ENCODE peak calls at places on chromosomes 6 and 20, in eight cellular contexts. I, K, L, C, G, H, F and O are unnamed samples.

GRCh38 chr6:37314803-37315515 is 38.8 kb upstream of the RNF8 start:
- DNase-seq in I (no peak), K (peak), L (peak), C (peak), G (no peak), H (peak), F (peak), O (no peak)

GRCh38 chr6:56890683-56891429 is 64.1 kb upstream of the BEND6 start:
- DNase-seq in I (no peak), K (no peak), L (peak), C (no peak), G (no peak), H (peak), F (peak), O (no peak)

GRCh38 chr6:160141001-160141726 is 19.5 kb downstream of the SLC22A1 start:
- DNase-seq in I (no peak), K (no peak), L (no peak), C (no peak), G (peak), H (no peak), F (no peak), O (no peak)

GRCh38 chr20:12072221-12072944 is 154.7 kb downstream of the BTBD3 start:
- DNase-seq in I (no peak), K (no peak), L (no peak), C (no peak), G (no peak), H (no peak), F (no peak), O (no peak)

GRCh38 chr6:41692735-41693134 is 42.7 kb downstream of the TFEB start:
- DNase-seq in I (no peak), K (no peak), L (no peak), C (no peak), G (no peak), H (no peak), F (no peak), O (no peak)

GRCh38 chr6:168216741-168217140 is 102.8 kb downstream of the DACT2 start:
- DNase-seq in I (no peak), K (peak), L (no peak), C (no peak), G (no peak), H (no peak), F (no peak), O (peak)

GRCh38 chr6:67736161-67736560 is 898.9 kb upstream of the ADGRB3 start:
- DNase-seq in I (no peak), K (no peak), L (no peak), C (no peak), G (no peak), H (no peak), F (no peak), O (no peak)

GRCh38 chr20:58714340-58714922 is 21.8 kb downstream of the NPEPL1 start:
- DNase-seq in I (no peak), K (no peak), L (no peak), C (no peak), G (no peak), H (no peak), F (no peak), O (no peak)

GRCh38 chr20:50439539-50440453 is 70.4 kb upstream of the PTPN1 start:
- DNase-seq in I (no peak), K (no peak), L (no peak), C (no peak), G (no peak), H (no peak), F (no peak), O (no peak)

GRCh38 chr6:11607381-11607780 is 69.8 kb downstream of the TMEM170B start:
- DNase-seq in I (no peak), K (no peak), L (no peak), C (no peak), G (no peak), H (no peak), F (no peak), O (no peak)

GRCh38 chr20:34776177-34776576 is 49.3 kb downstream of the NCOA6 start:
- DNase-seq in I (no peak), K (no peak), L (no peak), C (no peak), G (no peak), H (no peak), F (no peak), O (no peak)

GRCh38 chr6:33668914-33669313 is 42.6 kb downstream of the UQCC2 start:
- DNase-seq in I (no peak), K (peak), L (peak), C (no peak), G (no peak), H (no peak), F (peak), O (no peak)

GRCh38 chr6:132715204-132715603 is 1.3 kb upstream of the VNN1 start:
- DNase-seq in I (no peak), K (peak), L (peak), C (peak), G (no peak), H (peak), F (peak), O (no peak)

GRCh38 chr20:61120595-61121515 is 131.2 kb upstream of the CDH4 start:
- DNase-seq in I (no peak), K (peak), L (peak), C (peak), G (no peak), H (peak), F (no peak), O (no peak)

GRCh38 chr6:29956518-29956917 is 14.2 kb downstream of the HLA-A start:
- DNase-seq in I (no peak), K (no peak), L (no peak), C (no peak), G (no peak), H (no peak), F (no peak), O (no peak)

GRCh38 chr6:105646391-105646867 is 243.5 kb upstream of the PREP start:
- DNase-seq in I (no peak), K (no peak), L (peak), C (no peak), G (no peak), H (no peak), F (peak), O (no peak)

GRCh38 chr6:1242439-1242838 is 69.5 kb upstream of the FOXQ1 start:
- DNase-seq in I (no peak), K (no peak), L (no peak), C (no peak), G (no peak), H (no peak), F (no peak), O (no peak)

GRCh38 chr6:52286798-52287432 is 2.4 kb upstream of the MCM3 start:
- DNase-seq in I (peak), K (peak), L (peak), C (peak), G (peak), H (peak), F (peak), O (peak)

GRCh38 chr6:118317581-118318563 is 230.2 kb upstream of the PLN start:
- DNase-seq in I (no peak), K (no peak), L (no peak), C (no peak), G (no peak), H (no peak), F (no peak), O (no peak)

GRCh38 chr6:167688123-167688522 is 138.6 kb upstream of the AFDN start:
- DNase-seq in I (no peak), K (no peak), L (no peak), C (no peak), G (peak), H (no peak), F (no peak), O (no peak)

GRCh38 chr6:52362443-52363221 is 681 bp downstream of the PAQR8 start:
- DNase-seq in I (peak), K (peak), L (peak), C (peak), G (peak), H (peak), F (peak), O (peak)

GRCh38 chr20:40587038-40587437 is 102.0 kb downstream of the MAFB start:
- DNase-seq in I (no peak), K (no peak), L (no peak), C (no peak), G (no peak), H (no peak), F (no peak), O (no peak)